ENCODE peak calls at places on chromosomes 16 and 17, in five cellular contexts. Y is heart right ventricle, E is SJSA1, A is MM.1S, G is neural progenitor cell. U is an unnamed sample.

GRCh38 chr17:27544350-27545131 is 86.4 kb upstream of the LGALS9 start:
- DNase-seq in Y (no peak), G (no peak), A (peak; percentile 84), E (no peak), U (no peak)

GRCh38 chr16:83714286-83714685 is 93.5 kb upstream of the HSBP1 start:
- DNase-seq in E (no peak), G (no peak), A (no peak), Y (no peak), U (no peak)

GRCh38 chr16:84045001-84045817 is 2.6 kb upstream of the SLC38A8 start:
- DNase-seq in A (no peak), E (no peak), G (peak; percentile 95), Y (no peak), U (no peak)

GRCh38 chr16:2761472-2761871 is 9.0 kb downstream of the SRRM2 start:
- DNase-seq in G (no peak), Y (no peak), E (no peak), A (no peak), U (no peak)

GRCh38 chr17:3870871-3871306 is 22.0 kb downstream of the CAMKK1 start:
- DNase-seq in G (no peak), Y (no peak), A (peak; percentile 43), E (peak; percentile 55), U (no peak)

GRCh38 chr17:82790391-82790790 is 38.5 kb downstream of the TBCD start:
- DNase-seq in Y (no peak), A (no peak), G (no peak), E (no peak), U (no peak)

GRCh38 chr17:82664701-82665182 is 16.5 kb upstream of the WDR45B start:
- DNase-seq in Y (no peak), E (no peak), A (no peak), G (peak; percentile 44), U (no peak)

GRCh38 chr17:72632026-72632684 is 460.3 kb downstream of the SLC39A11 start:
- DNase-seq in A (no peak), Y (peak; percentile 12), G (no peak), E (no peak), U (no peak)

GRCh38 chr17:41271858-41272257 is 3.6 kb upstream of the KRTAP9-7 start:
- DNase-seq in G (no peak), E (no peak), A (no peak), Y (no peak), U (no peak)

DNA sequence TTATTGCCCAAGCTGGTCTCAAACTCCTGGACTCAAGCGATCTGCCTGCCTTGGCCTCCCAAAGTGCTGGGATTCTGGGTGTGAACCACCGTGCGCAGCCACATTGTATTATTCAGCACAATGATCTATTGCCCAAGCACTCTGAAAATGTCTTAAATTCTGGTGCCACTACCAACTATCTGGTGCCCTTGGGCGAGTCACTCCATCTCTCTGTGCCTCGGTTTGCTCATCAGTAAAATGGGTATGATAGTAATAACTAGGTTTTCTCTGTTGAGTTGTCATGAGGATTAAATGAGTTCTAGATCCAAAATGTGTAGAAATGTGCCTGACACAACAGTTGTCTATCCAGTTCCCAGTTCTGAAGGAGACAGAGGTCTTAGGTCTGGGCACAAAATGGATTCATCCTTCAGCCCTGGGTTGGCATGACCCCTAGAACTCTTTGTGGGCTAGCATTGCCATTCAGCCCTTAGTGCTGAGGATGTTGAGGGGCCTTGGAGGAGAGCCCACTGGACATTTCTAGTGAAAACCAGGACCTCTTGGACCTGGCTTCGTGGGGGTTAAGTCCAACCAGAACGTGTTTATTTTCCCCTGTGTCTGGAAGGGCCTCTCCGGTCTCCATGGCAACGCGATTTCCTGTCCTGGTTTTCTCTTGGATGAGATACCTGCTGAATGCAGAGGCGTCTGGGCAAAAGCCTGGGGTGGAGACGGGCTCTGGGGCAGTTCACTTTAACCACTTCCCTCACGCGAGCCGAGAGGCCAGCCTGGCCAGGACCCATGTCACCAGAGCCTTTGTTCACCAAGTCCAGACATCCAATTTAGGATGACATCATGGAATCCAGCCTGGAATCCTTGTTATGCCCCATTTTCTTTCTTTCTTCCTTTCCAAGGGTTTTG is 43.7 kb upstream of the TNRC6A start:
- DNase-seq in G (peak; percentile 48), E (peak; percentile 94), A (no peak), Y (peak; percentile 69), U (no peak)
- H3K27ac ChIP-seq in G (peak overlapping the region; percentile 40), E (peak overlapping the region; percentile 89), A (no peak overlapping the region), Y (peak overlapping the region; percentile 14), U (peak overlapping the region; percentile 66)

DNA sequence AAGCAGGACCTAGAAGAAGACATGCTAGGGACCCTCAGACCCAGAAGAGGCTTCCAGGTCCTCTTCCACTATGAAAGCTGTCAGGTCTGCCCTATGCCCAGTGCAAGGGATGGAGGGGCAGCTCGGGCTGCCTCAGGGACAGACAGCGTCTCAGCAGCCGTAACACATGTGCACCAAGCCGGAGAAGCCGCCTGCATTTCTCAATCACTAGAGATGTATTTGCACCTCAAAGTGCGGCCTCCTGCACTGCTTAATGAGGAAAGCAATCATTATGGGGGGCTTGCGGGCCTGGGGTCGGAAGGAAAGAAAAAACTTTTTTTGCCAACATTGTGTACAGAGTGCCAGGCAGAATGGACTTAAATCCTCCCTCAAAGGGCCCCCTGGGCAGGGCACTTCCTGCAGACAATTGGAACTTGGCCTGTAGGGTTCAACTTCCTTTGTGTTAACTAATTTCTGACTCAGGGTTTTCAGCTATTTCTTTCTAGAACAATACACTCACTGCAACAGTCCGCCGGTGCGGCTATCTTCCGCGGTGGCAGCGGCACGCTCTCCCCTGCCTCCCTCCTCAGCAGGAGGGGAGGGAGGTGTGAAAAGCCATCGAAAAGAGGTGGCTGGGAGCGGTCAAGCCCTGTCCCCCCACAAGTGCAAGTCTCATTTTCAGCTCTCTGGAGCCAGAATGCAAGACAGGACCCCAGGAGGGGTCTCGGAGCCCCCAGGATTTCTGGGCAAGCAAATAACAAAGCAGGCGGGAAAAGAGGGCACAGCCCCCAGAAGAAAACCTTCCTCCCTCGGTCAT is 101.2 kb downstream of the ZNF423 start:
- DNase-seq in Y (peak; percentile 22), A (peak; percentile 16), E (peak; percentile 81), G (peak; percentile 85), U (no peak)
- H3K4me3 ChIP-seq in Y (peak overlapping the region; percentile 45), A (no peak overlapping the region), E (peak overlapping the region; percentile 27), G (peak overlapping the region; percentile 45), U (no peak overlapping the region)

GRCh38 chr17:31631759-31632158 is 227.3 kb downstream of the COPRS start:
- DNase-seq in E (no peak), G (no peak), A (no peak), Y (no peak), U (no peak)
- H3K9me3 ChIP-seq in E (no peaks in the 10 kb centered on the region), G (no peaks in the 10 kb centered on the region), A (no peaks in the 10 kb centered on the region), Y (peaks cover 9% of the 10 kb centered on the region), U (peaks cover 18% of the 10 kb centered on the region)

GRCh38 chr16:23400387-23400930 is 52.5 kb downstream of the COG7 start:
- DNase-seq in G (no peak), Y (no peak), A (no peak), E (no peak), U (no peak)
- H3K27ac ChIP-seq in G (no peak overlapping the region), Y (no peak overlapping the region), A (no peak overlapping the region), E (no peak overlapping the region), U (no peak overlapping the region)

GRCh38 chr17:48576479-48577309 is 1.5 kb downstream of the HOXB4 start:
- DNase-seq in Y (no peak), E (no peak), G (peak; percentile 46), A (no peak), U (no peak)
- H3K4me3 ChIP-seq in Y (peak overlapping the region; percentile 56), E (peak overlapping the region; percentile 63), G (no peak overlapping the region), A (peak overlapping the region; percentile 79), U (peak overlapping the region; percentile 90)

GRCh38 chr16:35725949-35726348 is 2266.5 kb downstream of the TP53TG3F start:
- DNase-seq in G (no peak), A (no peak), E (peak; percentile 3), Y (peak; percentile 17), U (no peak)
- H3K9me3 ChIP-seq in G (no peaks in the 10 kb centered on the region), A (no peaks in the 10 kb centered on the region), E (no peaks in the 10 kb centered on the region), Y (peaks cover 29% of the 10 kb centered on the region), U (peaks cover 43% of the 10 kb centered on the region)